ENCODE peak calls at places on chromosome 17, in five cellular contexts. Q is neural progenitor cell, L is right cardiac atrium, Y is sigmoid colon, H is psoas muscle. N is an unnamed sample. For H3K4me1, the result is how much of the 10 kb centered on the place peaks cover.

GRCh38 chr17:55444471-55445441 is 23.1 kb upstream of the MMD start:
- DNase-seq in Y (no peak), H (no peak), Q (peak), L (no peak), N (no peak)

GRCh38 chr17:1561420-1562177 is 993 bp downstream of the PITPNA start:
- DNase-seq in Q (peak), H (peak), Y (no peak), L (peak), N (no peak)

GRCh38 chr17:77141846-77142449 is 1.2 kb downstream of the SEC14L1 start:
- DNase-seq in Y (peak), L (no peak), H (no peak), Q (no peak), N (no peak)

GRCh38 chr17:17416400-17417360 is 60.1 kb upstream of the MED9 start:
- DNase-seq in Y (peak), Q (no peak), H (no peak), L (no peak), N (no peak)

GRCh38 chr17:1074886-1075665 is 78.1 kb downstream of the TIMM22 start:
- DNase-seq in L (peak), H (peak), Q (no peak), Y (no peak), N (no peak)

GRCh38 chr17:49022391-49022941 is 25.3 kb downstream of the IGF2BP1 start:
- DNase-seq in H (no peak), Y (no peak), L (no peak), Q (peak), N (no peak)

GRCh38 chr17:81037026-81037782 is 2.3 kb downstream of the BAIAP2 start:
- DNase-seq in Y (peak), L (peak), H (peak), Q (no peak), N (peak)

GRCh38 chr17:30093463-30094147 is 23.0 kb upstream of the NSRP1 start:
- DNase-seq in H (peak), Q (peak), L (peak), Y (no peak), N (no peak)

GRCh38 chr17:16552637-16553045 is 16.4 kb downstream of the ZNF287 start:
- DNase-seq in L (no peak), H (no peak), Y (no peak), Q (no peak), N (no peak)

GRCh38 chr17:51510940-51511339 is 250.6 kb downstream of the UTP18 start:
- DNase-seq in Q (no peak), H (no peak), Y (no peak), L (no peak), N (no peak)

GRCh38 chr17:2965621-2966275 is 97.7 kb downstream of the OR1D5 start:
- DNase-seq in H (no peak), L (no peak), Q (no peak), Y (peak), N (no peak)

GRCh38 chr17:78925662-78926555 is 722 bp upstream of the TIMP2 start:
- DNase-seq in Q (peak), Y (peak), H (peak), L (peak), N (peak)

GRCh38 chr17:1022278-1023024 is 25.5 kb downstream of the TIMM22 start:
- DNase-seq in H (peak), L (peak), Y (no peak), Q (peak), N (no peak)

GRCh38 chr17:9768381-9768934 is 22.9 kb downstream of the DHRS7C start:
- DNase-seq in Y (no peak), H (no peak), L (no peak), Q (peak), N (no peak)

GRCh38 chr17:52636443-52636842 is 477.9 kb upstream of the CA10 start:
- DNase-seq in H (no peak), Y (no peak), Q (no peak), L (no peak), N (no peak)

GRCh38 chr17:17933775-17934174 is 38.4 kb downstream of the TOM1L2 start:
- DNase-seq in L (no peak), Q (no peak), Y (no peak), H (no peak), N (no peak)

GRCh38 chr17:60447375-60447774 is 25.1 kb downstream of the CHCT1 start:
- DNase-seq in L (no peak), Y (no peak), H (no peak), Q (no peak), N (no peak)

GRCh38 chr17:48500435-48501426 is 30.1 kb downstream of the HOXB1 start:
- DNase-seq in L (no peak), Q (no peak), H (no peak), Y (peak), N (no peak)

GRCh38 chr17:66569572-66569971 is 265.3 kb upstream of the CACNG5 start:
- DNase-seq in L (no peak), H (no peak), Y (no peak), Q (no peak), N (no peak)

DNA sequence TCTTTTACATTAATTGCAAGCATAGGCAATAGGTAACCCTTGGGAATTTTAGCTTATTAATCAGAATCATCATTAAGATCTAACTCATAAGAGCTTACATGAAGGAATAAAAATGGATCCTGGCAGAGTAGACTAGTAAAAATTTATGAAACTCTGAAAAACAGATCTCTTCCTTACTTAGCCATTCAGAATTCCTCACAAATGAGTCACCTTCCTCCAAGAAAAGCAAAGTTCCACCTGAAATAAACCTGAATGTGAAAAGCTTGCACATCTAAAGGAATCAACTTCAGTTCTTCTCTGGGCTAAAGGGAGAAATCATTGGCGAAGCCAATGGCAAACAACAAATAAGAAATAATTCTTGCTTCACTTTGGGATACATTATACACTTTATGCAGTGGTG is 22.7 kb downstream of the MYO1D start:
- DNase-seq in H (no peak), Q (no peak), L (no peak), Y (no peak), N (no peak)
- H3K4me3 ChIP-seq in H (no peak), Q (no peak), L (no peak), Y (no peak), N (no peak)

GRCh38 chr17:4530799-4531730 is 24.1 kb downstream of the MYBBP1A start:
- DNase-seq in H (peak), L (peak), Q (no peak), Y (no peak), N (no peak)
- H3K4me1 ChIP-seq in H (under half), L (under half), Q (under half), Y (under half), N (under half)

GRCh38 chr17:50171371-50172071 is 5.7 kb downstream of the SGCA start:
- DNase-seq in L (peak), Y (no peak), H (peak), Q (no peak), N (peak)
- H3K27ac ChIP-seq in L (peak), Y (no peak), H (peak), Q (no peak), N (no peak)

GRCh38 chr17:5437721-5438317 is 1.1 kb downstream of the C1QBP start:
- DNase-seq in H (no peak), Q (no peak), L (no peak), Y (no peak), N (no peak)
- H3K4me3 ChIP-seq in H (peak), Q (peak), L (peak), Y (peak), N (peak)

DNA sequence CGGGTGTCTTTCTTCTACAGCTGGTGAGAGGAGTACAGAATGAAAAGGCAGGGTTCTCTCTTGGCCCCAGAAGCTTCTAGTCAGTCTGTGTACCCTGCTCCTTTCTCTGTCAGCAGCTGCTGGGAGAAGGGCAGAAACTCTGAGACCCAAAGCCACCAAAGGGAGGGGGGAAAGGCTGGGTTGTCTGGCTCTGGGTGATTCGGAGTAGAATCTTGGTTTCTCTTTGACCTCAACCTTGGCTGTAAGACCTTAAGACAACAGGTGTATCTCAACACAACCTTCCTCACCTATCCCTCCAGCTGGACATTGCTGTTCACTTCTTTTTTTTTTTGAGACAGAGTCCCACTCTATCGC is 3.3 kb upstream of the NR1D1 start:
- DNase-seq in Y (no peak), H (no peak), L (no peak), Q (no peak), N (no peak)
- H3K4me1 ChIP-seq in Y (under half), H (half or more), L (under half), Q (under half), N (under half)

DNA sequence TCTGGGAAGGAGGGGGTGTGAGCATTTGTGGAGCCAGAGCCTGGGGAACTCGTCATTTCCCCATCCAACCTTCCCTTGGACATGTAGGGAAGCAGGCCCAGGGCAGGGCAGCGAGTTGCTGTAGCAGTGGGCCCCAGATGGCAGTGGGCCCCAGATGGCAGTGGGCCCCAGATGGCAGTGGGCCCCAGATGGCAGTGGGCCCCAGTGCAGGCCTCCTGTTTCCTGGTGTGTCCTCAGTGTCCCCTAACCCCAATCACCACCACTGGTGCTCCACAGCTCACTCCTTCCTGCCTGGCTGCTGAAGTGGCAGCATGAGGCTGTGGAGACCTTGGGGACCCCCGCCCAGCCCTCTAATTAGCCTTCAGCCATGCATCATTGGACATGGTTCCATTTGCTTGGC is 4.5 kb downstream of the KCNJ12 start:
- DNase-seq in Y (no peak), H (no peak), L (peak), Q (no peak), N (no peak)
- H3K27ac ChIP-seq in Y (no peak), H (no peak), L (no peak), Q (no peak), N (no peak)

DNA sequence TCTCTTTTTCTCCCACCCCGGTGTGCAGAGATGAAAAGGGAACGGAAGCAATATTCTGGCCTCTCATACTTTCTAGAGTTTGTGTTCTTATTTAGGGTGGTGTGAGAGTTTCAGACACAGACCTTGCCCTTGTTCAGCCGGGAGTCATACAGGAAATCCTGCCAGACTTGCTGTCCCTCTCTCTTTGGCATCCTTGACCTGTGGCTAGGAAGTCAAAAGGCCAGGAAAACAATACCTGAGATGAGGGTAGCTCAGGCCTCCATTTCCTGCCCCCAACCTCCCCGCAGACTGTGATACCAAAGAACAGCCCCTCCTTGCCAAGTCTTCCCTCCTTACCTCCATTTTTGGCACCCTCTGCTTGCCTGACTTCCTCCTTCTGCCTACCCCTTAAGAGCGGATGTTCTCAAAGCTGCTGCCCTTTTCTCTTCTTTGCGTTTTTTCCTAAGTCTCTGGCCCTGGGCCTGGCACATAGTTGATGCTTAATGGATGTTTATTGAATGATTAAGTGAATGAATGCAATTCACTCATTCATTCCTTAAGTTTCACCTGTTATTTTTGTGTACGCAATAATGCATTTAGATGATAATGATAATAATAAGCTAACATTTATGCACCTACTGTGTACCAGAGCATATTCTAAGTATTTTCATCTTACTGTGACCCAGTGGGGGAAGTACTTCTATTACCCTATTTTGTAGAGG is 4.6 kb downstream of the CCL5 start:
- DNase-seq in Q (no peak), Y (no peak), L (no peak), H (no peak), N (no peak)
- H3K4me3 ChIP-seq in Q (no peak), Y (no peak), L (no peak), H (no peak), N (no peak)

GRCh38 chr17:46812624-46813318 is 5.7 kb downstream of the WNT3 start:
- DNase-seq in H (no peak), Y (no peak), L (no peak), Q (no peak), N (no peak)
- H3K4me1 ChIP-seq in H (under half), Y (under half), L (under half), Q (under half), N (under half)

GRCh38 chr17:75849304-75849695 is 5.1 kb upstream of the UNC13D start:
- DNase-seq in H (no peak), Y (no peak), L (no peak), Q (no peak), N (no peak)
- H3K27ac ChIP-seq in H (peak), Y (peak), L (peak), Q (no peak), N (peak)

GRCh38 chr17:82592751-82593589 is 55.3 kb downstream of the WDR45B start:
- DNase-seq in L (peak), H (peak), Q (peak), Y (peak), N (no peak)

GRCh38 chr17:82593590-82594087 is 54.6 kb downstream of the WDR45B start:
- DNase-seq in H (no peak), Q (no peak), Y (no peak), L (no peak), N (no peak)

GRCh38 chr17:82590881-82591539 is 57.2 kb downstream of the WDR45B start:
- DNase-seq in Y (no peak), Q (no peak), L (no peak), H (no peak), N (no peak)

GRCh38 chr17:82590216-82590615 is 58.0 kb downstream of the WDR45B start:
- DNase-seq in Q (no peak), H (no peak), Y (no peak), L (no peak), N (no peak)

GRCh38 chr17:82592289-82592683 is 56.0 kb downstream of the WDR45B start:
- DNase-seq in Y (no peak), L (no peak), H (no peak), Q (no peak), N (peak)
- H3K4me3 ChIP-seq in Y (no peak), L (no peak), H (peak), Q (no peak), N (no peak)